ENCODE peak calls at places on chromosome 16, in seven cellular contexts. U is HAP-1, K is KG1, I is NCI-H1092 treated with DMSO at 0.1 percent for 48 hours, X is NCI-H524, G is left kidney, H is EL. R is an unnamed sample.

GRCh38 chr16:22638393-22639206 is 127.9 kb downstream of the NPIPB5 start:
- DNase-seq in U (no peak), K (no peak), I (no peak), X (no peak), G (no peak), H (peak; percentile 75), R (no peak)

GRCh38 chr16:1224558-1224957 is 510 bp downstream of the TPSG1 start:
- DNase-seq in U (no peak), K (no peak), I (no peak), X (no peak), G (no peak), H (no peak), R (no peak)

GRCh38 chr16:56478228-56479049 is 27.1 kb downstream of the OGFOD1 start:
- DNase-seq in U (no peak), K (no peak), I (no peak), X (no peak), G (no peak), H (no peak), R (no peak)

GRCh38 chr16:21072976-21073375 is 77.7 kb downstream of the DNAH3 start:
- DNase-seq in U (no peak), K (no peak), I (no peak), X (no peak), G (no peak), H (no peak), R (no peak)

GRCh38 chr16:81528258-81528657 is 83.7 kb downstream of the CMIP start:
- DNase-seq in U (no peak), K (no peak), I (no peak), X (no peak), G (no peak), H (no peak), R (no peak)

GRCh38 chr16:77117687-77118086 is 73.3 kb upstream of the MON1B start:
- DNase-seq in U (no peak), K (no peak), I (no peak), X (peak; percentile 23), G (peak; percentile 36), H (no peak), R (no peak)

GRCh38 chr16:77556203-77556602 is 121.4 kb upstream of the ADAMTS18 start:
- DNase-seq in U (no peak), K (no peak), I (no peak), X (no peak), G (peak; percentile 73), H (peak; percentile 1), R (no peak)

GRCh38 chr16:14005335-14005734 is 65.8 kb upstream of the MRTFB start:
- DNase-seq in U (no peak), K (no peak), I (no peak), X (no peak), G (peak; percentile 12), H (no peak), R (no peak)

GRCh38 chr16:2475413-2476344 is 752 bp downstream of the TBC1D24 start:
- DNase-seq in U (no peak), K (no peak), I (no peak), X (peak; percentile 50), G (peak; percentile 55), H (no peak), R (peak; percentile 50)

GRCh38 chr16:3659200-3659599 is 4.7 kb downstream of the DNASE1 start:
- DNase-seq in U (no peak), K (no peak), I (no peak), X (no peak), G (no peak), H (no peak), R (no peak)

GRCh38 chr16:80656731-80657150 is 115.9 kb downstream of the DYNLRB2 start:
- DNase-seq in U (no peak), K (no peak), I (no peak), X (no peak), G (peak; percentile 60), H (no peak), R (peak; percentile 1)

GRCh38 chr16:63617990-63618763 is 1503.7 kb downstream of the CDH11 start:
- DNase-seq in U (no peak), K (no peak), I (no peak), X (peak; percentile 82), G (peak; percentile 59), H (no peak), R (peak; percentile 50)

GRCh38 chr16:69423189-69423588 is 1.2 kb upstream of the CYB5B start:
- DNase-seq in U (no peak), K (no peak), I (no peak), X (no peak), G (no peak), H (no peak), R (no peak)

GRCh38 chr16:78768226-78768625 is 668.8 kb downstream of the WWOX start:
- DNase-seq in U (no peak), K (no peak), I (no peak), X (no peak), G (no peak), H (no peak), R (no peak)

GRCh38 chr16:30775381-30776099 is 11.5 kb downstream of the ZNF629 start:
- DNase-seq in U (peak; percentile 86), K (peak; percentile 49), I (peak; percentile 79), X (peak; percentile 86), G (peak; percentile 97), H (peak; percentile 82), R (peak; percentile 91)